ENCODE peak calls at places on chromosome 13, in seven cellular contexts. S is left ventricle myocardium inferior, Q is neuronal stem cell, M is ovary, A is upper lobe of left lung, V is cardiac muscle cell, N is neural progenitor cell. J is an unnamed sample.

GRCh38 chr13:37878496-37878895 is 8.9 kb upstream of the TRPC4 start:
- DNase-seq in S (no peak), Q (no peak), M (no peak), A (no peak), V (no peak), N (no peak), J (no peak)

GRCh38 chr13:44305845-44306244 is 67.8 kb upstream of the SERP2 start:
- DNase-seq in S (no peak), Q (peak; percentile 6), M (no peak), A (no peak), V (no peak), N (peak; percentile 34), J (no peak)

GRCh38 chr13:63420685-63421084 is 2005.0 kb upstream of the PCDH20 start:
- DNase-seq in S (no peak), Q (no peak), M (no peak), A (no peak), V (no peak), N (no peak), J (no peak)

GRCh38 chr13:99178636-99179035 is 22.0 kb upstream of the UBAC2 start:
- DNase-seq in S (peak; percentile 30), Q (no peak), M (no peak), A (no peak), V (no peak), N (no peak), J (peak; percentile 39)

GRCh38 chr13:33744589-33745369 is 73.2 kb upstream of the RFC3 start:
- DNase-seq in S (no peak), Q (no peak), M (peak; percentile 23), A (peak; percentile 65), V (no peak), N (no peak), J (no peak)

GRCh38 chr13:40186636-40187323 is 479.7 kb downstream of the FOXO1 start:
- DNase-seq in S (no peak), Q (no peak), M (no peak), A (no peak), V (no peak), N (no peak), J (no peak)

GRCh38 chr13:112711528-112712265 is 21.9 kb downstream of the ATP11A start:
- DNase-seq in S (peak; percentile 77), Q (peak; percentile 91), M (peak; percentile 92), A (peak; percentile 93), V (peak; percentile 87), N (peak; percentile 95), J (peak; percentile 88)

GRCh38 chr13:41694902-41695301 is 237.6 kb downstream of the RGCC start:
- DNase-seq in S (peak; percentile 21), Q (no peak), M (peak; percentile 55), A (peak; percentile 52), V (peak; percentile 61), N (no peak), J (peak; percentile 80)

GRCh38 chr13:31476753-31477152 is 262.6 kb upstream of the RXFP2 start:
- DNase-seq in S (no peak), Q (no peak), M (no peak), A (no peak), V (no peak), N (no peak), J (no peak)

GRCh38 chr13:94369862-94370491 is 109.5 kb downstream of the DCT start:
- DNase-seq in S (no peak), Q (no peak), M (peak; percentile 41), A (no peak), V (no peak), N (no peak), J (peak; percentile 22)

GRCh38 chr13:31588331-31588730 is 151.0 kb upstream of the RXFP2 start:
- DNase-seq in S (no peak), Q (no peak), M (no peak), A (no peak), V (no peak), N (no peak), J (no peak)

GRCh38 chr13:46629811-46630413 is 76.9 kb downstream of the LRCH1 start:
- DNase-seq in S (no peak), Q (no peak), M (no peak), A (no peak), V (no peak), N (no peak), J (no peak)

GRCh38 chr13:28094311-28094710 is 6.1 kb downstream of the FLT3 start:
- DNase-seq in S (no peak), Q (no peak), M (no peak), A (no peak), V (no peak), N (no peak), J (no peak)

GRCh38 chr13:28093871-28094270 is 6.5 kb downstream of the FLT3 start:
- DNase-seq in S (no peak), Q (no peak), M (no peak), A (no peak), V (no peak), N (no peak), J (no peak)

GRCh38 chr13:28099396-28100148 is 804 bp downstream of the FLT3 start:
- DNase-seq in S (no peak), Q (peak; percentile 9), M (no peak), A (no peak), V (no peak), N (peak; percentile 23), J (no peak)

GRCh38 chr13:28100149-28101121 is at the start of gene FLT3:
- DNase-seq in S (peak; percentile 18), Q (peak; percentile 48), M (no peak), A (peak; percentile 68), V (peak; percentile 49), N (peak; percentile 82), J (peak; percentile 18)

DNA sequence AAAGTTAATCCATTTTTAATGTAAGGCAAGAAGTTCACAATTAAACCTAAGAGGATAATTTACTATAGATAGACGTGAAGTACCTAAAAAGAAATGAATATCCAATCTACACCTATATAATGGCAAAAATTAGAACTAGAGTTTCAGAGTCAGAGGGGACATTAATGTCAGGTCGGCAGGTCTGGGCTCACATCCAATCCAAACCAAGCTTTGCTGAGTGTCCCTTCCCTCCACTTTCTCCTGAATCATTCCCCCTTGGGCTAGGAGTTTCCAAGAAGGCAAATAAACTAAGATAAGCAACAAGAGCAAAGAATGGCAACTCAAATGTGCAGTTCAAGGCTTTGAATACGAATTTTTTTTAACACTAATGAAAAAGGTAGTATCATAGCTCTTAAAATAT is 2.9 kb downstream of the FLT3 start:
- DNase-seq in S (no peak), Q (no peak), M (no peak), A (no peak), V (no peak), N (no peak), J (no peak)
- H3K27me3 ChIP-seq in S (peaks cover 100% of the 10 kb centered on the region), Q (peaks cover 10% of the 10 kb centered on the region), M (no peaks in the 10 kb centered on the region), A (peaks cover 21% of the 10 kb centered on the region), V (peaks cover 91% of the 10 kb centered on the region), N (peaks cover 74% of the 10 kb centered on the region), J (peaks cover 88% of the 10 kb centered on the region)

GRCh38 chr13:96089749-96090239 is at the start of gene HS6ST3:
- DNase-seq in S (peak; percentile 28), Q (peak; percentile 57), M (peak; percentile 12), A (no peak), V (peak; percentile 56), N (peak; percentile 75), J (peak; percentile 36)

GRCh38 chr13:96090240-96091101 is 564 bp downstream of the HS6ST3 start:
- DNase-seq in S (peak; percentile 13), Q (peak; percentile 11), M (peak; percentile 18), A (no peak), V (peak; percentile 57), N (peak; percentile 66), J (no peak)

GRCh38 chr13:96091932-96092253 is 2.0 kb downstream of the HS6ST3 start:
- DNase-seq in S (no peak), Q (no peak), M (no peak), A (no peak), V (no peak), N (no peak), J (no peak)

GRCh38 chr13:96091164-96091931 is 1.4 kb downstream of the HS6ST3 start:
- DNase-seq in S (peak; percentile 14), Q (peak; percentile 20), M (peak; percentile 20), A (no peak), V (peak; percentile 17), N (peak; percentile 59), J (peak; percentile 10)

DNA sequence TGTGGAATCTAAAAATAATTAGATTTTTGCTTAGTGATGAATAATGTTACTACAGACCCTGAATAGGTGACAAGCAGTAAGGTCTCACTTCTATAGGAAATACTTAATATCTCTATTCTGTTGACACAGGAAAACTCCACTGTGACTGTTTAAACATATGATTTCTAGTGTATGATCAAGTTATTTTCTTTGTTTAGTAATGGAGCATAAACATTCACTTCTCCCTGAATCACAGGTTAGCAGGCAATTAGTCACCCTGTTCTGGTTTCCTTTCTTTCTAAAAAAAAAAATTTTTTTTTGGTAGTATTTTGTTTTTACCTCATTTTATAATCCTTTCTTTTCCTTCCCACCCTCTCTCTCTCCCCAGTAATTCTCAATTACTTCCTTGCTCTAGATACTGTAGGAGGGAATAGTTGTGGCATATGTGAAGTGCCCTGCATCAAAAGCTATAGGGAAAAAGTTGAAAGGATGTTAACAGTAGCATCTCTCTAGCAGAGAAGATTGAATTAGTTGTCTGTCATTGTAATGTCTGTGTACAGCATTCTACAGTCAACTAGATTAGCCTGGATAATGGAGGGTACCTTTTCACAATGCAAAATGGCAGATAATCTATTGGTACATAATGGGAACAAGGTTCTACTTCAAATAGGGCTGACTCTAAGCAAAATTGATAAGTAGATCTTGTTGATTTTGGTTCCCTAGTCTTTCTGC is 3.5 kb downstream of the HS6ST3 start:
- DNase-seq in S (no peak), Q (no peak), M (no peak), A (no peak), V (no peak), N (no peak), J (no peak)
- H3K27me3 ChIP-seq in S (peaks cover 75% of the 10 kb centered on the region), Q (peaks cover 5% of the 10 kb centered on the region), M (no peaks in the 10 kb centered on the region), A (peaks cover 20% of the 10 kb centered on the region), V (peaks cover 73% of the 10 kb centered on the region), N (peaks cover 79% of the 10 kb centered on the region), J (peaks cover 57% of the 10 kb centered on the region)

GRCh38 chr13:51996660-51997059 is 14.6 kb downstream of the ATP7B start:
- DNase-seq in S (no peak), Q (no peak), M (no peak), A (no peak), V (no peak), N (no peak), J (no peak)
- H3K27me3 ChIP-seq in S (no peaks in the 10 kb centered on the region), Q (no peaks in the 10 kb centered on the region), M (no peaks in the 10 kb centered on the region), A (no peaks in the 10 kb centered on the region), V (no peaks in the 10 kb centered on the region), N (no peaks in the 10 kb centered on the region), J (no peaks in the 10 kb centered on the region)

GRCh38 chr13:91389186-91389585 is 9.2 kb upstream of the GPC5 start:
- DNase-seq in S (no peak), Q (no peak), M (no peak), A (no peak), V (no peak), N (no peak), J (no peak)

GRCh38 chr13:91381371-91381770 is 17.1 kb upstream of the GPC5 start:
- DNase-seq in S (no peak), Q (no peak), M (no peak), A (no peak), V (peak; percentile 36), N (peak; percentile 28), J (no peak)

GRCh38 chr13:91383836-91384235 is 14.6 kb upstream of the GPC5 start:
- DNase-seq in S (no peak), Q (no peak), M (no peak), A (no peak), V (no peak), N (no peak), J (no peak)

DNA sequence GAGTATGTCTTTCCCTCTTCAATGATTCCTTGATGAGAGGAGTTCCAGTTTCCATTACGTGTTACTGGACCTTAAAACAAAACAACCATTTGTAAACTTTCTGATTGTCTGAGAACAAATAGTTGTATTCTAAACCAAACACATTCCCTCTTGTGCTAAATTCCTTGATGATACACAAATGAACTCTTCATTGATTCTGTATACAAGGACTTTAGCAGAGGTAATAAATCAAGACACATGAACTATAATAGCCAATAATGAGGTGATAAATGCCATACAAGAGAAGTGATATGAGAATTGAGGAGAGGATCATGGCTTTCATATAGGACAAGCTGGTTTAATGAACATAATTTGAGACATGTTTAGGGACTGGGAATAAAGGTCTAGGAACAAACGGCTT is 13.5 kb upstream of the GPC5 start:
- DNase-seq in S (no peak), Q (no peak), M (no peak), A (no peak), V (no peak), N (no peak), J (no peak)
- H3K27me3 ChIP-seq in S (peaks cover 10% of the 10 kb centered on the region), Q (no peaks in the 10 kb centered on the region), M (no peaks in the 10 kb centered on the region), A (no peaks in the 10 kb centered on the region), V (no peaks in the 10 kb centered on the region), N (no peaks in the 10 kb centered on the region), J (peaks cover 7% of the 10 kb centered on the region)